ENCODE peak calls at places on chromosomes 12 and 14, in eight cellular contexts. W is amniotic stem cell; V is epithelial cell of proximal tubule; N is anterior cingulate cortex; L is naive thymus-derived CD4-positive, alpha-beta T cell; T is cardiac fibroblast; K is SK-N-MC; Y is stimulated activated CD8-positive, alpha-beta memory T cell treated with anti-CD3 and anti-CD28 coated beads, Interleukin-4, amount 100 ng/mL, for 48 hours. R is an unnamed sample.

GRCh38 chr12:67759829-67760228 is 111.3 kb downstream of the DYRK2 start:
- DNase-seq in W (no peak), T (no peak), Y (peak), N (no peak), L (no peak), K (no peak), V (no peak), R (no peak)

GRCh38 chr12:2834581-2835491 is at the start of gene NRIP2:
- DNase-seq in W (no peak), V (no peak), N (peak), Y (no peak), L (no peak), K (no peak), T (peak), R (no peak)

GRCh38 chr12:58443273-58443980 is 476.9 kb downstream of the LRIG3 start:
- DNase-seq in V (no peak), T (peak), N (no peak), K (no peak), W (no peak), L (no peak), Y (peak), R (no peak)

GRCh38 chr14:101492716-101493115 is 68.6 kb upstream of the DIO3 start:
- DNase-seq in V (no peak), K (no peak), N (no peak), T (no peak), Y (no peak), L (no peak), W (no peak), R (no peak)

GRCh38 chr14:66974397-66975025 is 214.7 kb upstream of the GARIN2 start:
- DNase-seq in Y (no peak), N (no peak), L (no peak), K (no peak), T (peak), V (no peak), W (no peak), R (no peak)

GRCh38 chr12:57341275-57341990 is 89.4 kb downstream of the R3HDM2 start:
- DNase-seq in K (no peak), L (no peak), N (peak), V (no peak), Y (no peak), T (peak), W (no peak), R (no peak)

GRCh38 chr12:30694412-30694955 is 1.2 kb downstream of the IPO8 start:
- DNase-seq in K (no peak), W (no peak), L (no peak), T (peak), Y (no peak), N (no peak), V (no peak), R (no peak)

GRCh38 chr14:79631276-79631675 is 580.0 kb downstream of the DIO2 start:
- DNase-seq in K (no peak), N (no peak), V (no peak), W (no peak), L (no peak), Y (no peak), T (no peak), R (no peak)

GRCh38 chr14:72907886-72908285 is 14.0 kb upstream of the DPF3 start:
- DNase-seq in K (no peak), V (no peak), L (no peak), T (peak), N (no peak), Y (no peak), W (peak), R (no peak)